ENCODE peak calls at places on chromosomes 1 and 21, in eight cellular contexts. I is fibroblast of the aortic adventitia; O is astrocyte of the hippocampus; A is stimulated activated CD4-positive, alpha-beta T cell treated with anti-CD3 and anti-CD28 coated beads, TNF-alpha, amount 100 ng/mL, for 1 hour; D is upper lobe of left lung; W is GM06990; S is mesenteric fat pad; F is HEK293T. B is an unnamed sample.

GRCh38 chr1:50271337-50271736 is 151.9 kb downstream of the DMRTA2 start:
- DNase-seq in A (no peak), O (no peak), D (no peak), F (no peak), W (no peak), S (no peak), I (no peak), B (no peak)

GRCh38 chr1:45266151-45266801 is 59.9 kb upstream of the ZSWIM5 start:
- DNase-seq in F (no peak), W (no peak), A (no peak), I (peak), S (no peak), D (peak), O (peak), B (peak)

GRCh38 chr1:65687435-65688214 is 105.1 kb upstream of the PDE4B start:
- DNase-seq in S (peak), I (peak), W (peak), O (peak), A (peak), D (peak), F (peak), B (peak)

GRCh38 chr1:28259935-28260802 is 851 bp downstream of the SESN2 start:
- DNase-seq in D (peak), A (no peak), O (peak), W (peak), I (peak), S (peak), F (peak), B (peak)

GRCh38 chr1:179124866-179125265 is 43.0 kb downstream of the TOR3A start:
- DNase-seq in S (no peak), D (no peak), A (no peak), W (no peak), F (no peak), I (peak), O (peak), B (peak)

GRCh38 chr1:44030606-44031050 is 634 bp downstream of the SLC6A9 start:
- DNase-seq in D (no peak), S (no peak), I (peak), O (peak), A (peak), W (no peak), F (peak), B (peak)

GRCh38 chr1:156500578-156500846 is at the start of gene MEF2D:
- DNase-seq in I (no peak), F (no peak), W (no peak), O (no peak), S (no peak), D (no peak), A (no peak), B (no peak)

GRCh38 chr1:116986531-116987255 is 14.9 kb upstream of the CD101 start:
- DNase-seq in S (no peak), A (peak), O (no peak), I (no peak), D (no peak), W (no peak), F (no peak), B (no peak)

GRCh38 chr21:37562920-37563640 is 196.5 kb downstream of the DYRK1A start:
- DNase-seq in D (peak), I (no peak), F (no peak), S (no peak), W (no peak), O (no peak), A (no peak), B (no peak)

GRCh38 chr1:7117599-7118281 is 332.5 kb downstream of the CAMTA1 start:
- DNase-seq in W (no peak), A (no peak), O (peak), F (peak), I (peak), S (no peak), D (no peak), B (peak)

GRCh38 chr1:66575739-66576138 is 41.8 kb downstream of the SGIP1 start:
- DNase-seq in F (no peak), D (no peak), I (peak), A (no peak), W (no peak), S (no peak), O (no peak), B (peak)

GRCh38 chr1:156295391-156295947 is at the start of gene GLMP:
- DNase-seq in D (peak), O (peak), S (peak), F (peak), I (peak), A (peak), W (peak), B (peak)

GRCh38 chr1:58839871-58840835 is 56.3 kb upstream of the JUN start:
- DNase-seq in W (no peak), A (no peak), O (no peak), F (no peak), S (no peak), I (peak), D (no peak), B (peak)

GRCh38 chr1:48442864-48443619 is 29.0 kb downstream of the SPATA6 start:
- DNase-seq in W (no peak), O (peak), A (no peak), D (no peak), F (no peak), S (no peak), I (peak), B (no peak)

GRCh38 chr1:41894101-41894620 is 24.6 kb downstream of the HIVEP3 start:
- DNase-seq in O (no peak), A (no peak), D (no peak), W (no peak), F (no peak), I (no peak), S (no peak), B (no peak)

GRCh38 chr1:206674745-206675175 is 9.9 kb upstream of the MAPKAPK2 start:
- DNase-seq in I (peak), F (no peak), W (no peak), A (no peak), S (no peak), D (peak), O (peak), B (peak)

GRCh38 chr1:111205724-111206070 is 5.3 kb upstream of the DENND2D start:
- DNase-seq in W (peak), S (no peak), F (no peak), I (peak), O (no peak), A (no peak), D (no peak), B (peak)

GRCh38 chr1:222090103-222090502 is 348.2 kb upstream of the DUSP10 start:
- DNase-seq in W (no peak), O (no peak), A (no peak), I (peak), S (no peak), F (no peak), D (no peak), B (no peak)

GRCh38 chr21:38358666-38359065 is 101.9 kb downstream of the KCNJ15 start:
- DNase-seq in I (no peak), A (no peak), W (no peak), S (no peak), F (no peak), D (no peak), O (no peak), B (no peak)

GRCh38 chr1:192763756-192764155 is 45.1 kb upstream of the RGS2 start:
- DNase-seq in O (peak), F (no peak), I (peak), D (no peak), S (no peak), A (no peak), W (no peak), B (peak)